ENCODE peak calls at places on chromosomes 12 and 14, in four cellular contexts. H, Y, D and A are unnamed samples.
A peak's percentile ranks its signal among the peaks of the same experiment; 100 is the strongest.

GRCh38 chr14:105019861-105020814 is 745 bp downstream of the CDCA4 start:
- DNase-seq in H (no peak), Y (peak; percentile 65), D (peak; percentile 77), A (peak; percentile 88)

GRCh38 chr14:89509891-89510290 is 92.9 kb upstream of the FOXN3 start:
- DNase-seq in D (no peak), H (no peak), Y (no peak), A (no peak)

GRCh38 chr12:105365231-105365630 is 34.7 kb downstream of the C12orf75 start:
- DNase-seq in H (no peak), D (peak; percentile 31), Y (no peak), A (no peak)

GRCh38 chr12:71799105-71799504 is 40.5 kb upstream of the TBC1D15 start:
- DNase-seq in D (no peak), H (no peak), Y (no peak), A (no peak)

GRCh38 chr12:26846419-26846818 is 13.4 kb upstream of the ITPR2 start:
- DNase-seq in Y (no peak), D (no peak), H (no peak), A (no peak)

GRCh38 chr12:88242161-88242925 is 100.2 kb downstream of the TMTC3 start:
- DNase-seq in D (peak; percentile 77), Y (no peak), H (no peak), A (no peak)

GRCh38 chr12:109863961-109864712 is 16.2 kb downstream of the GLTP start:
- DNase-seq in H (peak; percentile 85), D (peak; percentile 61), Y (no peak), A (peak; percentile 58)

GRCh38 chr12:109153711-109154434 is 37.5 kb downstream of the ACACB start:
- DNase-seq in H (peak; percentile 73), Y (no peak), D (no peak), A (no peak)

GRCh38 chr12:97921957-97922722 is 459.5 kb downstream of the RMST start:
- DNase-seq in D (no peak), H (no peak), Y (no peak), A (no peak)

GRCh38 chr14:56552615-56553014 is 27.0 kb upstream of the TMEM260 start:
- DNase-seq in H (no peak), D (no peak), Y (no peak), A (no peak)

GRCh38 chr12:50563434-50563787 is 58.6 kb downstream of the DIP2B start:
- DNase-seq in H (no peak), Y (no peak), D (no peak), A (no peak)
- H3K4me1 ChIP-seq in H (no peaks in the 10 kb centered on the region), Y (peaks cover 38% of the 10 kb centered on the region), D (peaks cover 19% of the 10 kb centered on the region), A (peaks cover 6% of the 10 kb centered on the region)

GRCh38 chr12:46389130-46389616 is 16.6 kb upstream of the SLC38A2 start:
- DNase-seq in D (peak; percentile 85), Y (no peak), H (no peak), A (no peak)
- H3K4me1 ChIP-seq in D (peaks cover 82% of the 10 kb centered on the region), Y (peaks cover 20% of the 10 kb centered on the region), H (no peaks in the 10 kb centered on the region), A (peaks cover 43% of the 10 kb centered on the region)

GRCh38 chr14:20682127-20682434 is 2.3 kb upstream of the RNASE4 start:
- DNase-seq in H (no peak), Y (no peak), D (no peak), A (peak; percentile 81)

GRCh38 chr14:20681348-20682126 is 2.8 kb upstream of the RNASE4 start:
- DNase-seq in H (peak; percentile 81), D (peak; percentile 90), Y (peak; percentile 89), A (peak; percentile 76)

GRCh38 chr14:20680363-20680762 is 4.0 kb upstream of the RNASE4 start:
- DNase-seq in Y (no peak), D (no peak), H (no peak), A (no peak)

GRCh38 chr14:20679907-20680306 is 4.5 kb upstream of the RNASE4 start:
- DNase-seq in Y (no peak), H (no peak), D (peak; percentile 36), A (peak; percentile 45)

DNA sequence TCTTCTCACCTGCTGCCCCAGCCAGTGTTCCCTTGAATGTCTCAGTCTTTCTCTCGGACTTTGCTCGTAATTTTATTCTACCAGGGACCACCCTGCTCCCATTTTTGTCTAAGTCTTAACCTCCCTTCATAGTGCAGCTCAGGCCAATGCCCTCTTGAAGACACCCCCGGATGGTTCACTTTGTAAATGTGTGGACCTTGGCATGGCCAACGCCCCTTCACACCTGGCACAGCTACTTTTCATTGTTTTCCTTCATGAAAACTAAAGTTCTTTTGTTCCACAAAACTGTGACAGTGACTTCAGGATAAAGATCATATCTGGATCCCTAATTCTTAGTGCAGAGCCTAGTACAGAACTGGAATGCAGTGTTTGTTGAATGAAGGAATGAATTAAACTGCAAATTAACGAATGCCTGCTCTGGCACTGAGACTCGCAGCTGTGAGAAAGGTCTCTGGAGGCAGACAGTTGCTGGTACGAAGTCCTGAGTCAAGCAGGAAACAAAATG is 3.5 kb upstream of the RNASE4 start:
- DNase-seq in H (no peak), D (no peak), Y (no peak), A (no peak)
- H3K4me1 ChIP-seq in H (peaks cover 3% of the 10 kb centered on the region), D (peaks cover 22% of the 10 kb centered on the region), Y (peaks cover 35% of the 10 kb centered on the region), A (peaks cover 10% of the 10 kb centered on the region)

DNA sequence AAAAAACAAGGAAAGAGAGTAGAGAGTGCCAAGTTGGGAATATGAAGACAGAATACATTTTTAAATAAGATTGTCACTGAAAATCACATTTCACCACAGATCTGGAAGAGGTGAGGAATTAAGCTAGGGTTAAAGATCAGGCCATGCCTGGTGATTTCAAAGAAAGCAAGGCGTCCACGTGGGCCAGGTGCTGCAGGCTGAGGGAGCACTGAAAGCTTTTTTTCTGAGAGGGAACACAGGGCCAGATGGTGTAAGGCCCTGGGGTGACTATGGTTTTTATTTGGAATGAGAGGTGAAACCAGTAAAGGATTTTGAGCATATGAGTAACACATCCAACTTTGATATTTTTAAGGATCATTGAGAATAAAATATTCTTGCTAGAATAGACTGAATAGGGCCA is 20.9 kb downstream of the SYT1 start:
- DNase-seq in D (no peak), H (no peak), Y (no peak), A (no peak)
- H3K4me1 ChIP-seq in D (no peaks in the 10 kb centered on the region), H (no peaks in the 10 kb centered on the region), Y (no peaks in the 10 kb centered on the region), A (no peaks in the 10 kb centered on the region)

GRCh38 chr12:57889541-57889989 is 43.0 kb upstream of the CTDSP2 start:
- DNase-seq in H (no peak), D (peak; percentile 84), Y (no peak), A (peak; percentile 72)
- H3K4me1 ChIP-seq in H (no peaks in the 10 kb centered on the region), D (peaks cover 63% of the 10 kb centered on the region), Y (peaks cover 33% of the 10 kb centered on the region), A (peaks cover 69% of the 10 kb centered on the region)

DNA sequence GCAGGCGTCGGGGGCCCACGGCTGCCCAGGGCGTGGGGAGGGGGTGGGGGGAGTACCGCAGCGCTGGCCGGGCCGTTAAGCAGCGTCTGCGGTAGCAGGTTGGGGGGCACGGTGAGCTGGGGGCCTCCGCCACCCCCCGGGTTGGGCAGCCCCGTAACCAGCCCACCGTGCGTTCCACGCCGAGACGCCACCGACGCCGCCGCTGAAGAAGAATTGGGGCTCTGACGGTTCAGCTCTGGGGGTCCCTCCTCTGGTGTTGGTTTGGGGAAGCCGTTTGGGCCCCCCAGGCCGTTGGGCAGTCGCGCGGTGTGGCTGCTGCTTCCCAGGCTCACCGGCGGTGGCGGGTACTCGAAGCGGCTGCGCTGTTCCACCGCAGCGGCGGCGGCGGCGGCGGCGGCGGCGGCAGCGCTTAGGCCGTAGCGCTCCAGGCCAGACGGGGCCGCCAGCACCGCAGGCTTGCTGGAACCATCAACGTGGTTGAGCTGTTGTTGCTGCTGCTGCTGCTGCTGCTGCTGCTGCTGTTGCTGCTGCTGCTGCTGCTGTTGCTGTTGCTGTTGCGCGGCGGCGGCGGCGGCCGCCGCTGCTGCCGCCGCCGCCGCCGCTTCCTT is 1.5 kb downstream of the IRF2BPL start:
- DNase-seq in D (peak; percentile 55), Y (peak; percentile 61), H (no peak), A (peak; percentile 89)
- H3K4me1 ChIP-seq in D (peaks cover 50% of the 10 kb centered on the region), Y (peaks cover 79% of the 10 kb centered on the region), H (no peaks in the 10 kb centered on the region), A (peaks cover 80% of the 10 kb centered on the region)